ENCODE peak calls at places on chromosomes 7 and 10, in seven cellular contexts. K is T1000, I is KBM-7, O is astrocyte of the spinal cord, M is nephron progenitor cell, R is HS-5, B is NCI-H1417. E is an unnamed sample.

GRCh38 chr7:7136423-7136822 is 45.9 kb upstream of the C1GALT1 start:
- DNase-seq in K (no peak), I (no peak), O (peak), M (no peak), R (no peak), B (peak), E (no peak)

GRCh38 chr10:3866347-3866746 is 81.3 kb upstream of the KLF6 start:
- DNase-seq in K (no peak), I (no peak), O (no peak), M (no peak), R (no peak), B (no peak), E (no peak)

GRCh38 chr10:21727452-21728168 is 193.6 kb downstream of the MLLT10 start:
- DNase-seq in K (no peak), I (peak), O (peak), M (no peak), R (no peak), B (no peak), E (no peak)

GRCh38 chr10:116029826-116030225 is 243.2 kb downstream of the GFRA1 start:
- DNase-seq in K (no peak), I (no peak), O (no peak), M (no peak), R (no peak), B (no peak), E (no peak)

GRCh38 chr7:68009716-68010115 is 1013.1 kb downstream of the TYW1 start:
- DNase-seq in K (no peak), I (no peak), O (no peak), M (no peak), R (no peak), B (no peak), E (no peak)

GRCh38 chr7:5695037-5695708 is 86.3 kb downstream of the RNF216 start:
- DNase-seq in K (no peak), I (peak), O (peak), M (no peak), R (no peak), B (no peak), E (peak)

GRCh38 chr7:107064255-107064654 is 19.8 kb downstream of the PRKAR2B start:
- DNase-seq in K (no peak), I (no peak), O (no peak), M (no peak), R (no peak), B (no peak), E (no peak)

GRCh38 chr7:143015102-143015501 is 11.8 kb downstream of the OR9A2 start:
- DNase-seq in K (no peak), I (no peak), O (no peak), M (no peak), R (no peak), B (no peak), E (no peak)

GRCh38 chr10:14513061-14513460 is 182.3 kb upstream of the FRMD4A start:
- DNase-seq in K (no peak), I (no peak), O (no peak), M (no peak), R (no peak), B (no peak), E (no peak)

GRCh38 chr10:132269286-132270230 is 38.2 kb downstream of the STK32C start:
- DNase-seq in K (no peak), I (no peak), O (no peak), M (no peak), R (no peak), B (no peak), E (no peak)

E was measured in ACHN.